ENCODE peak calls at places on chromosomes 4 and X, in seven cellular contexts. One of them, this sample, is unnamed.
A peak's percentile ranks its signal among the peaks of the same experiment; 100 is the strongest.

GRCh38 chr4:6777636-6778281 is 4.8 kb upstream of the KIAA0232 start:
- DNase-seq in mucosa of descending colon: no peak
- DNase-seq in uterus: no peak
- DNase-seq in stimulated activated CD4-positive, alpha-beta T cell treated with anti-CD3 and anti-CD28 coated beads, Interleukin-4, amount 100 ng/mL, for 48 hours: no peak
- DNase-seq in body of pancreas: no peak
- DNase-seq in AG08395: no peak
- DNase-seq in A172: no peak
- DNase-seq in this sample: no peak

GRCh38 chr4:108651068-108651794 is 832 bp downstream of the OSTC start:
- DNase-seq in mucosa of descending colon: no peak
- DNase-seq in uterus: no peak
- DNase-seq in stimulated activated CD4-positive, alpha-beta T cell treated with anti-CD3 and anti-CD28 coated beads, Interleukin-4, amount 100 ng/mL, for 48 hours: no peak
- DNase-seq in body of pancreas: no peak
- DNase-seq in AG08395: peak; percentile 54
- DNase-seq in A172: peak; percentile 15
- DNase-seq in this sample: no peak

GRCh38 chr4:147174561-147174960 is 228.9 kb upstream of the TTC29 start:
- DNase-seq in mucosa of descending colon: no peak
- DNase-seq in uterus: no peak
- DNase-seq in stimulated activated CD4-positive, alpha-beta T cell treated with anti-CD3 and anti-CD28 coated beads, Interleukin-4, amount 100 ng/mL, for 48 hours: no peak
- DNase-seq in body of pancreas: no peak
- DNase-seq in AG08395: no peak
- DNase-seq in A172: no peak
- DNase-seq in this sample: no peak

GRCh38 chr4:111631157-111631999 is 513.9 kb upstream of the FAM241A start:
- DNase-seq in mucosa of descending colon: no peak
- DNase-seq in uterus: no peak
- DNase-seq in stimulated activated CD4-positive, alpha-beta T cell treated with anti-CD3 and anti-CD28 coated beads, Interleukin-4, amount 100 ng/mL, for 48 hours: no peak
- DNase-seq in body of pancreas: no peak
- DNase-seq in AG08395: no peak
- DNase-seq in A172: peak; percentile 9
- DNase-seq in this sample: no peak

GRCh38 chr4:41125558-41126311 is 88.6 kb downstream of the APBB2 start:
- DNase-seq in mucosa of descending colon: no peak
- DNase-seq in uterus: no peak
- DNase-seq in stimulated activated CD4-positive, alpha-beta T cell treated with anti-CD3 and anti-CD28 coated beads, Interleukin-4, amount 100 ng/mL, for 48 hours: no peak
- DNase-seq in body of pancreas: no peak
- DNase-seq in AG08395: no peak
- DNase-seq in A172: no peak
- DNase-seq in this sample: no peak

GRCh38 chr4:77104405-77105292 is 28.9 kb upstream of the CCNI start:
- DNase-seq in mucosa of descending colon: peak; percentile 70
- DNase-seq in uterus: peak; percentile 84
- DNase-seq in stimulated activated CD4-positive, alpha-beta T cell treated with anti-CD3 and anti-CD28 coated beads, Interleukin-4, amount 100 ng/mL, for 48 hours: no peak
- DNase-seq in body of pancreas: peak; percentile 75
- DNase-seq in AG08395: peak; percentile 36
- DNase-seq in A172: no peak
- DNase-seq in this sample: no peak

GRCh38 chrX:98795636-98796035 is 1614.4 kb downstream of the PCDH19 start:
- DNase-seq in mucosa of descending colon: no peak
- DNase-seq in uterus: no peak
- DNase-seq in stimulated activated CD4-positive, alpha-beta T cell treated with anti-CD3 and anti-CD28 coated beads, Interleukin-4, amount 100 ng/mL, for 48 hours: no peak
- DNase-seq in body of pancreas: no peak
- DNase-seq in AG08395: no peak
- DNase-seq in A172: no peak
- DNase-seq in this sample: no peak

GRCh38 chrX:131607796-131608369 is 64.0 kb downstream of the OR13H1 start:
- DNase-seq in mucosa of descending colon: no peak
- DNase-seq in uterus: no peak
- DNase-seq in stimulated activated CD4-positive, alpha-beta T cell treated with anti-CD3 and anti-CD28 coated beads, Interleukin-4, amount 100 ng/mL, for 48 hours: no peak
- DNase-seq in body of pancreas: no peak
- DNase-seq in AG08395: no peak
- DNase-seq in A172: no peak
- DNase-seq in this sample: no peak

GRCh38 chrX:53116101-53116500 is 22.2 kb downstream of the KANTR start:
- DNase-seq in mucosa of descending colon: no peak
- DNase-seq in uterus: no peak
- DNase-seq in stimulated activated CD4-positive, alpha-beta T cell treated with anti-CD3 and anti-CD28 coated beads, Interleukin-4, amount 100 ng/mL, for 48 hours: no peak
- DNase-seq in body of pancreas: no peak
- DNase-seq in AG08395: peak; percentile 11
- DNase-seq in A172: peak; percentile 47
- DNase-seq in this sample: no peak

GRCh38 chrX:56462389-56462788 is 101.0 kb upstream of the UBQLN2 start:
- DNase-seq in mucosa of descending colon: no peak
- DNase-seq in uterus: no peak
- DNase-seq in stimulated activated CD4-positive, alpha-beta T cell treated with anti-CD3 and anti-CD28 coated beads, Interleukin-4, amount 100 ng/mL, for 48 hours: no peak
- DNase-seq in body of pancreas: no peak
- DNase-seq in AG08395: no peak
- DNase-seq in A172: no peak
- DNase-seq in this sample: no peak

This sample was measured in WERI-Rb-1.